ENCODE peak calls at places on chromosomes 4 and X, in four cellular contexts. O, Z, Y and U are unnamed samples. For H3K36me3, the result is how much of the 10 kb centered on the place peaks cover.

GRCh38 chrX:135931644-135932487 is 38.4 kb downstream of the SAGE1 start:
- DNase-seq in Z (no peak), Y (peak), O (peak), U (no peak)

GRCh38 chrX:106619797-106620196 is 8.0 kb downstream of the RADX start:
- DNase-seq in Y (no peak), Z (no peak), O (no peak), U (no peak)

GRCh38 chr4:7059673-7060072 is 8.2 kb downstream of the GRPEL1 start:
- DNase-seq in Y (no peak), Z (no peak), O (no peak), U (no peak)

GRCh38 chr4:41977709-41978108 is 3.8 kb upstream of the DCAF4L1 start:
- DNase-seq in O (no peak), Z (no peak), Y (no peak), U (no peak)

GRCh38 chrX:45850197-45850774 is 649.6 kb upstream of the DIPK2B start:
- DNase-seq in O (no peak), Y (no peak), Z (no peak), U (no peak)

GRCh38 chr4:118076958-118077766 is 42.9 kb downstream of the NDST3 start:
- DNase-seq in Y (peak), O (no peak), Z (no peak), U (no peak)

GRCh38 chr4:39820186-39820585 is 122.2 kb downstream of the UBE2K start:
- DNase-seq in Z (no peak), Y (no peak), O (no peak), U (no peak)

GRCh38 chrX:19867411-19867732 is 20.0 kb downstream of the SH3KBP1 start:
- DNase-seq in Z (no peak), Y (no peak), O (no peak), U (no peak)

GRCh38 chrX:103367502-103367901 is 8.8 kb upstream of the BEX3 start:
- DNase-seq in O (no peak), Y (no peak), Z (no peak), U (no peak)

GRCh38 chr4:59126996-59127395 is 2016.8 kb upstream of the IGFBP7 start:
- DNase-seq in Y (no peak), Z (no peak), O (no peak), U (no peak)

GRCh38 chr4:13963601-13964000 is 336.1 kb upstream of the BOD1L1 start:
- DNase-seq in Y (no peak), O (no peak), Z (no peak), U (no peak)

GRCh38 chr4:167021545-167022155 is 212.6 kb downstream of the SPOCK3 start:
- DNase-seq in Y (peak), O (peak), Z (peak), U (no peak)

GRCh38 chr4:152385551-152385950 is 150.3 kb downstream of the FBXW7 start:
- DNase-seq in Z (no peak), O (no peak), Y (no peak), U (no peak)

GRCh38 chrX:14291626-14292025 is 237.7 kb upstream of the GLRA2 start:
- DNase-seq in O (no peak), Z (no peak), Y (no peak), U (no peak)

GRCh38 chr4:147732516-147733193 is 767 bp downstream of the ARHGAP10 start:
- DNase-seq in Z (no peak), Y (peak), O (peak), U (no peak)

GRCh38 chr4:12697970-12698369 is 786.2 kb downstream of the RAB28 start:
- DNase-seq in Z (no peak), O (no peak), Y (no peak), U (no peak)

GRCh38 chr4:31545755-31546154 is 825.6 kb downstream of the PCDH7 start:
- DNase-seq in Z (no peak), O (no peak), Y (no peak), U (no peak)

GRCh38 chr4:75916091-75916661 is 13.9 kb upstream of the PPEF2 start:
- DNase-seq in O (no peak), Y (no peak), Z (no peak), U (no peak)

DNA sequence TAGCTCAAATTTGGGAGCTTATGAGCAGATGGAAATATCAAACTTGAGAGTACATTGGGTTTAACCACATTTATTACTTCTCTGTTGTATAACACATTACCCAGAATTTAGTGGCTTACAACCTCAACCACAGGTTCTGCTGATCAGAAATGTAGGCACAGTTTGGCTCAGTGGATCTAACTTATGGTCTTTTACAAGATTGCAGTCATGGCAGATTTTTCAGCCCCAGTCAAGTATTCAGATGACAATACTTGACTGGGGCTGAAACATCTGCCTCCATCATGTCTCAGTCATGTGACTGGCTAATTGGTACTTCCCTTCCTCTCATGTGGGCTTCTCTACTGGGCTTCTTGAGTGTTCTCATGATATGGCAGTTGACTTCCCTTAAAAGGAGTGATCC is 44.0 kb upstream of the ADAD1 start:
- DNase-seq in Y (no peak), Z (no peak), O (no peak), U (no peak)
- H3K36me3 ChIP-seq in Y (under half), Z (under half), O (under half), U (under half)

GRCh38 chr4:96003941-96004340 is 164.0 kb downstream of the PDHA2 start:
- DNase-seq in Y (no peak), O (no peak), Z (no peak), U (no peak)
- H3K4me3 ChIP-seq in Y (no peak), O (no peak), Z (no peak), U (no peak)

DNA sequence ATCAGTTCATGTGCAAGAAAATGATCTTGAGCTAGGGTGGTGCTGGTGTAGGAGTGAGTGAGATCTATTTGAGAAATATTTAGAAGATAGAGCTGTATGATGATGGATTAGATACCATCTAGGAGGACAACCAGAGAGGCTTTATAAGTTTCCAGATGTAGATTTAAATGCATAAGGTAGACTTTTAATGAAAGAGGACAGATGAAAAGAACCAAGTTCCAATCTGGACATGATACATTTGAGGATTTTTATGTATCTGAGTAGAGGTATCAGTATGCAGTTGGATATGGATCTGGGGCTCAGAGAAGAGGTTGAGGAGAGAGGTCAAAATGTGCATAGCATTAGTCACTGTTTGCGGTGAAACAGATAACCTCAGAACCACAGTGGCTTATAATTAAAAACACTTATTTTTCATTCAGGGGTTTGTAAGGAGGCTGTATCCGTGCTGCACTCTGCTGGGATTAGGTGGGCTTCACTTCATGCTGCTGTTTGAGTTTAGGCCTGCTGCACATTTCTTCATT is 348.7 kb downstream of the BMPR1B start:
- DNase-seq in Y (no peak), O (no peak), Z (no peak), U (no peak)
- H3K27ac ChIP-seq in Y (no peak), O (no peak), Z (no peak), U (no peak)

DNA sequence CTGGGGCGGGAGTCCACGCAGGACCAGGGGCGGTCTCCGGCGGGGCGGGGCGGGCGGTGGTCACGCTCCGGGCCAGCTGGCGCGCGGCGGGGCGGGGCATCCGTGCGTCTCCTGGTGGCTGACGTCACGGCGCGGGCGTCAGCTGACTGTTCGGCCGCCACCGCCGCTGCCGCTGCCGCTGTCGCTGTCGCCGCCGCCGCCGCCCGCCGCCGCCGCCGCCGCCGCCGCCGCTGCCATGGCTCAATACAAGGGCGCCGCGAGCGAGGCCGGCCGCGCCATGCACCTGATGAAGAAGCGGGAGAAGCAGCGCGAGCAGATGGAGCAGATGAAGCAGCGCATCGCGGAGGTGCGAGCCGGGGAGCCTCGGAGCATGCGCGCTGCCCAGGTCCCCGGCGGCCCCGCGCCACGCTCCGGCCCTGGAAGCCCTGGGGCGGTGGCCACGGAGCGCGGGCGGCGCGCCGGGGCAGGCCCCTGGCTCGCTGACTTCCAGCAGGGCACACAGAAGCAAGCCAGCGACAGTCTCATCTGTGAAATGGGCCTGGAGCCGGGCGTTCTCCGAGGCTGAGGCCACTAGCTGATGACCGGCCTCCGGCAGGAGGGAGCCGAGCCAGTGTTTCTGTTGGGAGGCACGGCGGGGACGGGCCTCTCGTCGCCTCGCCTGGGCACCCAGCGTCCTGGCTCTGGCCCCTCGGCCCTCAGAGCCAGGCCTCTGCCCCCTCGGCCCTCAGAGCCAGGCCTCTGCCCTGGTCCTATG is at the start of gene FAM50A:
- DNase-seq in Y (peak), O (peak), Z (peak), U (no peak)
- H3K36me3 ChIP-seq in Y (under half), O (under half), Z (under half), U (under half)